ENCODE peak calls at places on chromosomes 7 and 10, in five cellular contexts. F, V, G, O and C are unnamed samples. For H3K27me3 and H3K36me3, the result is how much of the 10 kb centered on the place peaks cover.

GRCh38 chr10:132142396-132143161 is 44.2 kb upstream of the DPYSL4 start:
- DNase-seq in F (no peak), V (no peak), G (no peak), O (no peak), C (no peak)

GRCh38 chr10:128530301-128530700 is 404.1 kb upstream of the MKI67 start:
- DNase-seq in G (no peak), V (no peak), O (no peak), F (no peak), C (no peak)

GRCh38 chr7:112154690-112155089 is 51.5 kb downstream of the DOCK4 start:
- DNase-seq in O (no peak), V (no peak), F (no peak), G (no peak), C (no peak)

GRCh38 chr10:21624951-21625350 is 90.9 kb downstream of the MLLT10 start:
- DNase-seq in O (no peak), F (no peak), G (no peak), V (no peak), C (no peak)

GRCh38 chr10:113045155-113046055 is 95.4 kb downstream of the TCF7L2 start:
- DNase-seq in F (no peak), G (no peak), V (no peak), O (peak), C (no peak)

GRCh38 chr7:36547361-36547760 is 157.7 kb downstream of the ANLN start:
- DNase-seq in V (no peak), O (no peak), G (no peak), F (no peak), C (no peak)

GRCh38 chr7:56175784-56176183 is 59.6 kb upstream of the NUPR2 start:
- DNase-seq in F (no peak), O (peak), V (no peak), G (no peak), C (no peak)

GRCh38 chr10:47370878-47371277 is 13.2 kb downstream of the ZNF488 start:
- DNase-seq in O (no peak), G (peak), V (no peak), F (no peak), C (no peak)

GRCh38 chr10:21304198-21304597 is 221.3 kb downstream of the SKIDA1 start:
- DNase-seq in F (no peak), V (no peak), O (peak), G (no peak), C (no peak)

GRCh38 chr7:45325378-45325777 is 167.8 kb downstream of the RAMP3 start:
- DNase-seq in O (no peak), V (no peak), F (no peak), G (no peak), C (no peak)

GRCh38 chr10:7872041-7872442 is 53.7 kb downstream of the TAF3 start:
- DNase-seq in O (peak), V (no peak), G (no peak), F (no peak), C (no peak)

GRCh38 chr7:112449353-112449752 is 907 bp upstream of the IFRD1 start:
- DNase-seq in O (peak), G (no peak), V (no peak), F (peak), C (no peak)

GRCh38 chr10:8513155-8514147 is 459.0 kb downstream of the GATA3 start:
- DNase-seq in G (no peak), O (no peak), V (no peak), F (no peak), C (no peak)

GRCh38 chr7:1536768-1537630 is 6.5 kb downstream of the MAFK start:
- DNase-seq in V (no peak), O (peak), G (peak), F (peak), C (peak)

GRCh38 chr7:133853706-133854276 is 273.3 kb upstream of the LRGUK start:
- DNase-seq in V (no peak), F (peak), O (peak), G (peak), C (peak)

GRCh38 chr7:106896268-106896667 is 31.2 kb downstream of the PIK3CG start:
- DNase-seq in G (no peak), O (no peak), V (no peak), F (no peak), C (no peak)

GRCh38 chr7:1169409-1170368 is 9.7 kb upstream of the ZFAND2A start:
- DNase-seq in V (no peak), O (no peak), F (peak), G (peak), C (peak)

GRCh38 chr7:67475293-67475692 is 478.7 kb downstream of the TYW1 start:
- DNase-seq in F (no peak), G (no peak), O (no peak), V (no peak), C (no peak)

GRCh38 chr10:70891636-70892035 is 3.3 kb upstream of the PCBD1 start:
- DNase-seq in O (peak), G (no peak), V (no peak), F (no peak), C (no peak)

GRCh38 chr7:42624471-42624870 is 287.4 kb downstream of the C7orf25 start:
- DNase-seq in V (no peak), G (no peak), F (no peak), O (peak), C (no peak)

GRCh38 chr7:158284121-158284520 is 303.5 kb downstream of the PTPRN2 start:
- DNase-seq in V (no peak), O (no peak), F (no peak), G (no peak), C (peak)

GRCh38 chr10:126057494-126057893 is 161.1 kb downstream of the FANK1 start:
- DNase-seq in G (no peak), V (no peak), F (no peak), O (no peak), C (no peak)

GRCh38 chr7:127884066-127884559 is 147.1 kb downstream of the LRRC4 start:
- DNase-seq in O (no peak), V (no peak), G (no peak), F (no peak), C (no peak)

GRCh38 chr10:482036-482435 is 207.4 kb downstream of the DIP2C start:
- DNase-seq in V (no peak), G (no peak), F (no peak), O (no peak), C (no peak)

GRCh38 chr10:18681971-18682403 is 22.8 kb downstream of the ARL5B start:
- DNase-seq in F (no peak), O (peak), V (no peak), G (no peak), C (no peak)

GRCh38 chr10:71600856-71601255 is 118.7 kb downstream of the C10orf105 start:
- DNase-seq in V (no peak), F (no peak), G (no peak), O (peak), C (no peak)

GRCh38 chr7:12493407-12493806 is 77.1 kb upstream of the SCIN start:
- DNase-seq in G (no peak), V (no peak), F (no peak), O (peak), C (no peak)

DNA sequence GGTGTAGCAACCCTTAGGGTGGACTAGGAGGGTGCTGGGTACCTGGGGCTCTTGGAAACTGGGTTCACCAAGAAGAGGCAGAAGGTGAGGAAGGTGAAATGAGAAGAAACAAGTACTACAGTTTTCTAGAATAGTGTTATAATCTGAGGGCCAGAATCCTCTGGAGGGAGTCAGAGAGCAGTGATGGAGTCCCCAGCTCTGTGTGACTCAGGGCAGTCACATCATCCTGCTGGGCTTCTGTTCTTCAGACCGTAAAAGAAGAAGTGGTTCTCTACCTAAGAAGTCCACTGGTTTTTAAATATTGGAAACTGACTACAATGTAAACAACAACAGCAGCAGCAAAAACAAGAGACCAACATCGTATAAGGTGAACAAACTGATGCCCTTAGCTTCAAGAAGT is 197.3 kb downstream of the PRPF18 start:
- DNase-seq in O (peak), F (no peak), V (no peak), G (no peak), C (no peak)
- TF ChIP-seq CTCF in O (peak), F (no peak), V (no peak), G (no peak), C (no peak)

GRCh38 chr10:59606551-59606961 is 103.1 kb downstream of the SLC16A9 start:
- DNase-seq in F (no peak), V (no peak), O (peak), G (no peak), C (no peak)

GRCh38 chr10:59607971-59608370 is 101.7 kb downstream of the SLC16A9 start:
- DNase-seq in G (no peak), F (no peak), V (no peak), O (no peak), C (no peak)

GRCh38 chr10:59611048-59611447 is 98.6 kb downstream of the SLC16A9 start:
- DNase-seq in G (no peak), F (no peak), O (no peak), V (no peak), C (no peak)
- H3K27me3 ChIP-seq in G (under half), F (under half), O (under half), V (under half), C (under half)

GRCh38 chr10:87511526-87511925 is 6.8 kb downstream of the MINPP1 start:
- DNase-seq in G (no peak), V (no peak), O (no peak), F (no peak), C (no peak)
- H3K36me3 ChIP-seq in G (under half), V (under half), O (under half), F (under half), C (half or more)

GRCh38 chr7:92680458-92680857 is 90.3 kb upstream of the FAM133B start:
- DNase-seq in V (no peak), F (no peak), G (no peak), O (no peak), C (no peak)
- TF ChIP-seq CTCF in V (no peak), F (no peak), G (no peak), O (no peak), C (no peak)

DNA sequence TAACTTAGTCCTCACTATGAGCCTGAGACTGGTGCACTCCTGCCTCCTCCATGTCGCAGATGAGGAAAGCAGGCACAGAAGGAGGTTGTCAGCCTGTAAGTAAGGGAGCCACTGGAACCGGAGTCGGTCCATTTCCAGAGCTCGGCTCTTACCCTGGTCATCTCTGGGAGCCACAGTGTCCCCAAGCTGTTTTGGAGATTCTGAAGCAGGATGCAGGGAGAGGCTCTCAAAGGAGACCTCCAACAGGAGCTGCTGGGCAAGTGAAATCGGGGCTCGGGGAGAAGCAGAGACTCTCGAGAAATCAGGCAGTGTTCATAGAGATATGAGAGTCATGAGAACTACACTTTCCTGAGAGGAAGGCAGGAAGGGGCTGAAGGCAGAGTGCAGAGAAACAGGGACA is 39.0 kb downstream of the VSTM4 start:
- DNase-seq in O (no peak), V (no peak), G (no peak), F (no peak), C (no peak)
- H3K27me3 ChIP-seq in O (under half), V (under half), G (under half), F (under half), C (under half)

DNA sequence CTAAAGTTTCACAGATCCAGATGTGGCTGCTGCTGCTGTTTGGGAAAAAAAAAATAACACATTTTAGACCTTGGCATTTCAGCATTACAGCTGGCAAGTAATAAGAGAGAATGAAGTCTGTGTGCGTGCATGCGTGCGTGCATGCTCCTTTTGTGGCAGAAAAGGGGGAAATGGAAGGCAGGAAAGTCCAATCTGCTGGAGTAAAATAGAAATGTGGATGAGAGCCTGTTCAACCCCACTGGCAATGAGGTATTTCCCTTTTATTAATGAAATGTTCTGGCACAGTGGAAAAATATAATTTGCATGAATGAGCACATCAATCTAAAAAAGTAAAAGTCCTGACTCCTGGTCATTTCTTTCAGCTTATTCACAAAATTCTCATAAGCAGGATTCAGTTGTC is 137.1 kb upstream of the SEMA3A start:
- DNase-seq in F (no peak), O (no peak), V (no peak), G (no peak), C (no peak)
- H3K36me3 ChIP-seq in F (under half), O (under half), V (under half), G (under half), C (under half)

DNA sequence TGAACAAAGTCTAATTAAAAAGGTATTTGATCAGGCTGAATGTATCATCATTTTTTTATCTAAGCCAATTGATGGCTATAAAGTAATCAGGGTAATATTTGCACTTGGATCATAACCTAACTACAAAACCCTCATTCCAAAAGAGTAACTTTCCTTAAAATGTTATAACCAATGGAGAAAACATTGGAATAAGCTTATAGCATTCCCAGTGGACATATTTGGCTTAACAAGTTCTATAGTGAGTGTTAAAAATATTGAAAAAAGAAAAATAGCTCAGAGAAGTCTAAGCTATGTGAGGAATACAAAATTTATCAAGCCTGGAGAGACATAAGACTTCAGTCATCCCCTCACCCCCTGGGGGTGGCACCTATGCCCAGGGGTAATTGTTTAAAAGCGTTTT is 358.8 kb downstream of the LRRTM3 start:
- DNase-seq in O (no peak), V (no peak), G (no peak), F (no peak), C (no peak)
- TF ChIP-seq CTCF in O (no peak), V (no peak), G (no peak), F (no peak), C (no peak)

GRCh38 chr7:121214652-121215051 is 114.1 kb upstream of the WNT16 start:
- DNase-seq in F (no peak), G (no peak), V (no peak), O (no peak), C (no peak)

DNA sequence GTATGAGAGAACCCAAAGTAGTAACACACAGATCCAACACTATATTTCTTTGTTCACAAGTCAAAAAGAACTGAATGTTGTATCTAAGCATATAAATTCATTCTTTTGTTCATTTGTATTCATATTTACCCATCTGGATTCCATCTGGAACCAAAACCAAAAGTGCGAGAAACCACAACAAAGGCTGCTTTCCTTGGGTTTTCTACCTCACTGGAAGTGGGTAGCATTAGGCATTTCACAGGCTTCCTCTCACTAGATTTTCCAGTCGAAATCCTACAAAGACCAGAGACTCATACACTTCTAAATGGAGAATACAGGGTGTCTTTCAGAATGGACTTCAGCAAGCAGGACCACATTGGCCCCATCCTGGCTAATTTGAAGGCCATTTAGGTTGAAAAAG is 109.8 kb upstream of the WNT16 start:
- DNase-seq in V (no peak), F (no peak), G (no peak), O (no peak), C (no peak)
- H3K27me3 ChIP-seq in V (under half), F (under half), G (under half), O (under half), C (under half)

GRCh38 chr10:73141603-73142002 is 26.2 kb downstream of the ECD start:
- DNase-seq in G (no peak), O (no peak), F (no peak), V (no peak), C (no peak)
- H3K36me3 ChIP-seq in G (under half), O (under half), F (under half), V (under half), C (under half)

DNA sequence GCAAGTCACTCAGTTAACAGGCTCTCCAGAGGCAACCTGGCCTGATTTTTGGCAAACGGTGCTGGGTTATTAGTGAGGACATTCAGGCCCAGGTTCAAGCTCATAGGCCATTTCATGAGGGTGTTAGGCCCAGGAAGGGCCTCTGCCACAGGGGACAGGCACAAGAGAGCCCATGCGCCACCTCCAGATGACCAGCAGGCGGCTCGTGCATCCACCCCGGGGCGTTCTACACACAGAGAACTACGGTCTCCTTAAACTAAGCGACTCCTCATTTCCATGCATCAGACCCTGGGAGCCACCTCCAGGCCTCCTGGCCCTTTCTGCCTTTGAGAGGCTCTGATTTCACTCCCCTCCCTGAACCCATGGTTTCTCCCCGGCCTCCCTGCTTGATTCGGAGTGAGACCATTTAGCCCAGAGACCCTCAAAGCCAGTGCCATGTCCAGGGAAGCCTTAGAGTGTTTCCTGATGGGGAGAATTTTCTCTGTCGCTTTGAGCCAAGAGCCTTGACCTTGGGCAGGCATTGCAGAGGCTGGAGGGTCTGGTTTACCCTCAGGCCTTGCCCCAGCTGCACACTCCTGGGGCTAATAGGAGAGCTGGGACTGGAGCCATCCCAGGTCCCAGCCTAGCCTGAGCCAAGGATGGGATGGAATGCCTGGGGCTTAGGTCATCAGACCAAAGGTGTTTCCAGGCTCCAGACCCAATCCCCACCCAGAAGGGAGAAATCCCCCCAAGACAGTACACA is 188.0 kb downstream of the GRID1 start:
- DNase-seq in O (no peak), F (no peak), G (no peak), V (no peak), C (peak)
- TF ChIP-seq CTCF in O (peak), F (no peak), G (no peak), V (no peak), C (no peak)